ENCODE peak calls at places on chromosomes 2 and 18, in seven cellular contexts. E is sciatic nerve; A is NAMALWA; K is naive thymus-derived CD8-positive, alpha-beta T cell; Q is HEK293T; L is ELR; T is kidney epithelial cell. B is an unnamed sample.

GRCh38 chr2:56104951-56105350 is 78.8 kb upstream of the CCDC85A start:
- DNase-seq in T (no peak), K (no peak), Q (no peak), A (no peak), L (no peak), E (no peak), B (no peak)

GRCh38 chr2:16425462-16426336 is 239.9 kb downstream of the CYRIA start:
- DNase-seq in E (no peak), Q (no peak), A (no peak), L (no peak), K (no peak), T (peak), B (no peak)

GRCh38 chr2:120421830-120422175 is 75.9 kb downstream of the INHBB start:
- DNase-seq in T (no peak), L (no peak), K (no peak), E (no peak), Q (no peak), A (no peak), B (no peak)

GRCh38 chr2:97748397-97748796 is 35.0 kb downstream of the ZAP70 start:
- DNase-seq in Q (peak), T (no peak), A (peak), K (peak), E (no peak), L (peak), B (peak)

GRCh38 chr18:2657788-2658458 is 2.4 kb downstream of the SMCHD1 start:
- DNase-seq in A (peak), L (peak), K (no peak), Q (no peak), E (no peak), T (no peak), B (peak)

GRCh38 chr2:234278556-234279286 is 218.2 kb downstream of the ARL4C start:
- DNase-seq in A (no peak), E (no peak), T (no peak), K (no peak), Q (no peak), L (no peak), B (no peak)

GRCh38 chr2:137947714-137948336 is 16.4 kb upstream of the HNMT start:
- DNase-seq in L (peak), K (peak), T (no peak), Q (peak), A (peak), E (peak), B (peak)

GRCh38 chr2:225948903-225949302 is 549.4 kb downstream of the NYAP2 start:
- DNase-seq in K (no peak), Q (no peak), A (no peak), T (no peak), E (no peak), L (no peak), B (no peak)